ENCODE peak calls at places on chromosome 13, in seven cellular contexts. One of them, this sample, is unnamed.

GRCh38 chr13:78194904-78195639 is 276.4 kb upstream of the EDNRB start:
- DNase-seq in stimulated activated CD4-positive, alpha-beta T cell treated with anti-CD3 and anti-CD28 coated beads, Interleukin-1b, Interleukin-23, amount 100 ng/mL, for 1 hour: no peak
- DNase-seq in CD8-positive, alpha-beta T cell: no peak
- DNase-seq in stimulated activated CD8-positive, alpha-beta memory T cell treated with anti-CD3 and anti-CD28 coated beads, Interleukin-4, amount 100 ng/mL, for 1 hour: no peak
- DNase-seq in activated CD4-positive, alpha-beta T cell treated with anti-CD3 and anti-CD28 coated beads, Interleukin-2, amount 50 U/mL, for 48 hours: no peak
- DNase-seq in endodermal cell: peak
- DNase-seq in GOT3: no peak
- DNase-seq in this sample: no peak

GRCh38 chr13:38686635-38687245 is at the start of gene FREM2:
- DNase-seq in stimulated activated CD4-positive, alpha-beta T cell treated with anti-CD3 and anti-CD28 coated beads, Interleukin-1b, Interleukin-23, amount 100 ng/mL, for 1 hour: no peak
- DNase-seq in CD8-positive, alpha-beta T cell: no peak
- DNase-seq in stimulated activated CD8-positive, alpha-beta memory T cell treated with anti-CD3 and anti-CD28 coated beads, Interleukin-4, amount 100 ng/mL, for 1 hour: no peak
- DNase-seq in activated CD4-positive, alpha-beta T cell treated with anti-CD3 and anti-CD28 coated beads, Interleukin-2, amount 50 U/mL, for 48 hours: no peak
- DNase-seq in endodermal cell: peak
- DNase-seq in GOT3: no peak
- DNase-seq in this sample: peak

GRCh38 chr13:99132295-99132835 is 68.3 kb upstream of the UBAC2 start:
- DNase-seq in stimulated activated CD4-positive, alpha-beta T cell treated with anti-CD3 and anti-CD28 coated beads, Interleukin-1b, Interleukin-23, amount 100 ng/mL, for 1 hour: no peak
- DNase-seq in CD8-positive, alpha-beta T cell: no peak
- DNase-seq in stimulated activated CD8-positive, alpha-beta memory T cell treated with anti-CD3 and anti-CD28 coated beads, Interleukin-4, amount 100 ng/mL, for 1 hour: no peak
- DNase-seq in activated CD4-positive, alpha-beta T cell treated with anti-CD3 and anti-CD28 coated beads, Interleukin-2, amount 50 U/mL, for 48 hours: no peak
- DNase-seq in endodermal cell: no peak
- DNase-seq in GOT3: no peak
- DNase-seq in this sample: no peak

GRCh38 chr13:36685912-36686311 is 12.1 kb downstream of the SERTM1 start:
- DNase-seq in stimulated activated CD4-positive, alpha-beta T cell treated with anti-CD3 and anti-CD28 coated beads, Interleukin-1b, Interleukin-23, amount 100 ng/mL, for 1 hour: no peak
- DNase-seq in CD8-positive, alpha-beta T cell: no peak
- DNase-seq in stimulated activated CD8-positive, alpha-beta memory T cell treated with anti-CD3 and anti-CD28 coated beads, Interleukin-4, amount 100 ng/mL, for 1 hour: no peak
- DNase-seq in activated CD4-positive, alpha-beta T cell treated with anti-CD3 and anti-CD28 coated beads, Interleukin-2, amount 50 U/mL, for 48 hours: no peak
- DNase-seq in endodermal cell: no peak
- DNase-seq in GOT3: no peak
- DNase-seq in this sample: no peak

GRCh38 chr13:32883501-32883900 is 132.7 kb upstream of the KL start:
- DNase-seq in stimulated activated CD4-positive, alpha-beta T cell treated with anti-CD3 and anti-CD28 coated beads, Interleukin-1b, Interleukin-23, amount 100 ng/mL, for 1 hour: no peak
- DNase-seq in CD8-positive, alpha-beta T cell: no peak
- DNase-seq in stimulated activated CD8-positive, alpha-beta memory T cell treated with anti-CD3 and anti-CD28 coated beads, Interleukin-4, amount 100 ng/mL, for 1 hour: no peak
- DNase-seq in activated CD4-positive, alpha-beta T cell treated with anti-CD3 and anti-CD28 coated beads, Interleukin-2, amount 50 U/mL, for 48 hours: no peak
- DNase-seq in endodermal cell: no peak
- DNase-seq in GOT3: no peak
- DNase-seq in this sample: no peak

GRCh38 chr13:42364613-42365000 is 92.7 kb downstream of the AKAP11 start:
- DNase-seq in stimulated activated CD4-positive, alpha-beta T cell treated with anti-CD3 and anti-CD28 coated beads, Interleukin-1b, Interleukin-23, amount 100 ng/mL, for 1 hour: no peak
- DNase-seq in CD8-positive, alpha-beta T cell: no peak
- DNase-seq in stimulated activated CD8-positive, alpha-beta memory T cell treated with anti-CD3 and anti-CD28 coated beads, Interleukin-4, amount 100 ng/mL, for 1 hour: no peak
- DNase-seq in activated CD4-positive, alpha-beta T cell treated with anti-CD3 and anti-CD28 coated beads, Interleukin-2, amount 50 U/mL, for 48 hours: no peak
- DNase-seq in endodermal cell: peak
- DNase-seq in GOT3: no peak
- DNase-seq in this sample: no peak

GRCh38 chr13:80010286-80010831 is 330.6 kb downstream of the SPRY2 start:
- DNase-seq in stimulated activated CD4-positive, alpha-beta T cell treated with anti-CD3 and anti-CD28 coated beads, Interleukin-1b, Interleukin-23, amount 100 ng/mL, for 1 hour: no peak
- DNase-seq in CD8-positive, alpha-beta T cell: no peak
- DNase-seq in stimulated activated CD8-positive, alpha-beta memory T cell treated with anti-CD3 and anti-CD28 coated beads, Interleukin-4, amount 100 ng/mL, for 1 hour: no peak
- DNase-seq in activated CD4-positive, alpha-beta T cell treated with anti-CD3 and anti-CD28 coated beads, Interleukin-2, amount 50 U/mL, for 48 hours: no peak
- DNase-seq in endodermal cell: no peak
- DNase-seq in GOT3: no peak
- DNase-seq in this sample: no peak

GRCh38 chr13:59409211-59409610 is 754.5 kb downstream of the DIAPH3 start:
- DNase-seq in stimulated activated CD4-positive, alpha-beta T cell treated with anti-CD3 and anti-CD28 coated beads, Interleukin-1b, Interleukin-23, amount 100 ng/mL, for 1 hour: no peak
- DNase-seq in CD8-positive, alpha-beta T cell: no peak
- DNase-seq in stimulated activated CD8-positive, alpha-beta memory T cell treated with anti-CD3 and anti-CD28 coated beads, Interleukin-4, amount 100 ng/mL, for 1 hour: no peak
- DNase-seq in activated CD4-positive, alpha-beta T cell treated with anti-CD3 and anti-CD28 coated beads, Interleukin-2, amount 50 U/mL, for 48 hours: no peak
- DNase-seq in endodermal cell: peak
- DNase-seq in GOT3: no peak
- DNase-seq in this sample: no peak

GRCh38 chr13:28984825-28985224 is 164.7 kb downstream of the MTUS2 start:
- DNase-seq in stimulated activated CD4-positive, alpha-beta T cell treated with anti-CD3 and anti-CD28 coated beads, Interleukin-1b, Interleukin-23, amount 100 ng/mL, for 1 hour: no peak
- DNase-seq in CD8-positive, alpha-beta T cell: no peak
- DNase-seq in stimulated activated CD8-positive, alpha-beta memory T cell treated with anti-CD3 and anti-CD28 coated beads, Interleukin-4, amount 100 ng/mL, for 1 hour: no peak
- DNase-seq in activated CD4-positive, alpha-beta T cell treated with anti-CD3 and anti-CD28 coated beads, Interleukin-2, amount 50 U/mL, for 48 hours: no peak
- DNase-seq in endodermal cell: no peak
- DNase-seq in GOT3: no peak
- DNase-seq in this sample: no peak

This sample was measured in NCI-H1048.